ENCODE peak calls at places on chromosomes 5 and 9, in six cellular contexts. W is adrenal gland; J is activated CD4-positive, alpha-beta T cell treated with anti-CD3 and anti-CD28 coated beads for 4 hours; P is endodermal cell; G is AG20443; Z is sigmoid colon. N is an unnamed sample.

GRCh38 chr5:79963261-79963977 is 27.6 kb downstream of the MTX3 start:
- DNase-seq in W (no peak), J (no peak), P (no peak), G (no peak), Z (no peak), N (no peak)

GRCh38 chr9:16136961-16137360 is 584.1 kb downstream of the CCDC171 start:
- DNase-seq in W (no peak), J (no peak), P (no peak), G (peak; percentile 57), Z (no peak), N (peak; percentile 71)

GRCh38 chr5:9441610-9442009 is 104.3 kb downstream of the SEMA5A start:
- DNase-seq in W (no peak), J (no peak), P (no peak), G (peak; percentile 20), Z (no peak), N (no peak)

GRCh38 chr5:124741711-124742496 is 4.5 kb downstream of the ZNF608 start:
- DNase-seq in W (peak; percentile 62), J (no peak), P (no peak), G (peak; percentile 67), Z (no peak), N (peak; percentile 65)

GRCh38 chr5:175526691-175527090 is 48.3 kb downstream of the SFXN1 start:
- DNase-seq in W (no peak), J (no peak), P (no peak), G (no peak), Z (no peak), N (no peak)

GRCh38 chr9:18126776-18127175 is 347.2 kb upstream of the ADAMTSL1 start:
- DNase-seq in W (no peak), J (no peak), P (no peak), G (peak; percentile 58), Z (no peak), N (peak; percentile 50)

GRCh38 chr9:84856181-84856632 is 186.7 kb downstream of the NTRK2 start:
- DNase-seq in W (no peak), J (no peak), P (no peak), G (peak; percentile 50), Z (no peak), N (peak; percentile 19)

GRCh38 chr9:19372576-19372975 is 7.5 kb downstream of the RPS6 start:
- DNase-seq in W (no peak), J (no peak), P (peak; percentile 50), G (no peak), Z (no peak), N (no peak)

GRCh38 chr5:110002652-110003051 is 312.9 kb downstream of the MAN2A1 start:
- DNase-seq in W (no peak), J (no peak), P (no peak), G (no peak), Z (peak; percentile 76), N (no peak)

GRCh38 chr9:71734953-71735352 is 33.4 kb downstream of the CEMIP2 start:
- DNase-seq in W (no peak), J (no peak), P (no peak), G (no peak), Z (no peak), N (no peak)

GRCh38 chr5:72878854-72879253 is 62.4 kb downstream of the TNPO1 start:
- DNase-seq in W (no peak), J (no peak), P (no peak), G (no peak), Z (no peak), N (no peak)

GRCh38 chr9:8025532-8025931 is 226.0 kb upstream of the DMAC1 start:
- DNase-seq in W (no peak), J (no peak), P (no peak), G (no peak), Z (no peak), N (no peak)

GRCh38 chr5:63500242-63500641 is 462.0 kb downstream of the HTR1A start:
- DNase-seq in W (no peak), J (no peak), P (no peak), G (no peak), Z (no peak), N (no peak)

GRCh38 chr5:148998174-148998797 is 64.6 kb downstream of the SH3TC2 start:
- DNase-seq in W (peak; percentile 34), J (no peak), P (peak; percentile 69), G (peak; percentile 49), Z (no peak), N (peak; percentile 61)

GRCh38 chr5:162230348-162230747 is 162.8 kb downstream of the GABRG2 start:
- DNase-seq in W (no peak), J (no peak), P (no peak), G (no peak), Z (no peak), N (no peak)

GRCh38 chr9:83281306-83282255 is 218.6 kb upstream of the RASEF start:
- DNase-seq in W (peak; percentile 81), J (no peak), P (no peak), G (peak; percentile 39), Z (no peak), N (peak; percentile 53)

GRCh38 chr5:158510479-158510878 is 589.2 kb downstream of the EBF1 start:
- DNase-seq in W (no peak), J (no peak), P (no peak), G (no peak), Z (no peak), N (no peak)

GRCh38 chr5:31531543-31531887 is 378 bp downstream of the DROSHA start:
- DNase-seq in W (peak; percentile 33), J (peak; percentile 16), P (no peak), G (peak; percentile 68), Z (peak; percentile 67), N (peak; percentile 65)

GRCh38 chr5:4511996-4512656 is 628.0 kb upstream of the ADAMTS16 start:
- DNase-seq in W (peak; percentile 26), J (no peak), P (peak; percentile 86), G (peak; percentile 50), Z (no peak), N (peak; percentile 23)

GRCh38 chr9:33267368-33267767 is 2.5 kb downstream of the CHMP5 start:
- DNase-seq in W (no peak), J (no peak), P (no peak), G (no peak), Z (no peak), N (no peak)

GRCh38 chr9:100465765-100466164 is 7.2 kb upstream of the TMEFF1 start:
- DNase-seq in W (no peak), J (no peak), P (no peak), G (no peak), Z (no peak), N (no peak)

GRCh38 chr5:41415242-41415641 is 95.2 kb downstream of the PLCXD3 start:
- DNase-seq in W (no peak), J (no peak), P (no peak), G (no peak), Z (no peak), N (no peak)

GRCh38 chr9:91037511-91038482 is 236.2 kb downstream of the SYK start:
- DNase-seq in W (peak; percentile 81), J (no peak), P (no peak), G (peak; percentile 89), Z (peak; percentile 89), N (peak; percentile 78)

GRCh38 chr5:138706655-138707480 is 46.4 kb upstream of the CTNNA1 start:
- DNase-seq in W (no peak), J (no peak), P (peak; percentile 60), G (peak; percentile 89), Z (no peak), N (peak; percentile 87)

GRCh38 chr5:128844354-128844923 is 120.8 kb upstream of the SLC27A6 start:
- DNase-seq in W (no peak), J (no peak), P (no peak), G (no peak), Z (no peak), N (peak; percentile 15)

GRCh38 chr5:179668404-179668803 is 12.4 kb downstream of the CBY3 start:
- DNase-seq in W (peak; percentile 66), J (peak; percentile 15), P (peak; percentile 93), G (peak; percentile 77), Z (no peak), N (peak; percentile 64)

GRCh38 chr9:128091571-128091970 is 23.5 kb downstream of the SLC25A25 start:
- DNase-seq in W (no peak), J (no peak), P (no peak), G (no peak), Z (no peak), N (no peak)

GRCh38 chr5:137649228-137649890 is 86.5 kb downstream of the KLHL3 start:
- DNase-seq in W (no peak), J (no peak), P (no peak), G (no peak), Z (no peak), N (peak; percentile 22)

N was measured in GM03348.